ENCODE peak calls at places on chromosomes 5 and 9, in ten cellular contexts. One of them, this sample, is unnamed. For H3K36me3, the result is how much of the 10 kb centered on the place peaks cover.

GRCh38 chr5:58133631-58134296 is 326.1 kb downstream of the PLK2 start:
- DNase-seq in fibroblast of lung: peak
- DNase-seq in DND-41: no peak
- DNase-seq in HCT116: no peak
- DNase-seq in endothelial cell of umbilical vein: peak
- DNase-seq in H1: no peak
- DNase-seq in mammary epithelial cell: peak
- DNase-seq in PC-3: peak
- DNase-seq in neural progenitor cell: no peak
- DNase-seq in hepatocyte: peak
- DNase-seq in this sample: peak

GRCh38 chr9:114521846-114522245 is 16.6 kb upstream of the WHRN start:
- DNase-seq in fibroblast of lung: peak
- DNase-seq in DND-41: no peak
- DNase-seq in HCT116: no peak
- DNase-seq in endothelial cell of umbilical vein: no peak
- DNase-seq in H1: no peak
- DNase-seq in mammary epithelial cell: no peak
- DNase-seq in PC-3: peak
- DNase-seq in neural progenitor cell: no peak
- DNase-seq in hepatocyte: no peak
- DNase-seq in this sample: peak

GRCh38 chr5:78597068-78597857 is 51.3 kb downstream of the LHFPL2 start:
- DNase-seq in fibroblast of lung: peak
- DNase-seq in DND-41: no peak
- DNase-seq in HCT116: no peak
- DNase-seq in endothelial cell of umbilical vein: peak
- DNase-seq in H1: no peak
- DNase-seq in mammary epithelial cell: peak
- DNase-seq in PC-3: peak
- DNase-seq in neural progenitor cell: no peak
- DNase-seq in hepatocyte: no peak
- DNase-seq in this sample: peak

GRCh38 chr9:129626079-129626943 is at the start of gene NTMT1:
- DNase-seq in fibroblast of lung: peak
- DNase-seq in DND-41: peak
- DNase-seq in HCT116: peak
- DNase-seq in endothelial cell of umbilical vein: peak
- DNase-seq in H1: no peak
- DNase-seq in mammary epithelial cell: peak
- DNase-seq in PC-3: peak
- DNase-seq in neural progenitor cell: peak
- DNase-seq in hepatocyte: peak
- DNase-seq in this sample: peak

GRCh38 chr5:132094393-132095076 is 20.9 kb downstream of the CSF2 start:
- DNase-seq in fibroblast of lung: peak
- DNase-seq in DND-41: no peak
- DNase-seq in HCT116: no peak
- DNase-seq in endothelial cell of umbilical vein: peak
- DNase-seq in H1: no peak
- DNase-seq in mammary epithelial cell: peak
- DNase-seq in PC-3: peak
- DNase-seq in neural progenitor cell: no peak
- DNase-seq in hepatocyte: peak
- DNase-seq in this sample: peak

GRCh38 chr5:73391441-73391871 is 57.1 kb downstream of the FOXD1 start:
- DNase-seq in fibroblast of lung: peak
- DNase-seq in DND-41: no peak
- DNase-seq in HCT116: no peak
- DNase-seq in endothelial cell of umbilical vein: no peak
- DNase-seq in H1: no peak
- DNase-seq in mammary epithelial cell: no peak
- DNase-seq in PC-3: no peak
- DNase-seq in neural progenitor cell: no peak
- DNase-seq in hepatocyte: no peak
- DNase-seq in this sample: peak

GRCh38 chr5:55865831-55866230 is 14.7 kb downstream of the IL31RA start:
- DNase-seq in fibroblast of lung: peak
- DNase-seq in DND-41: no peak
- DNase-seq in HCT116: no peak
- DNase-seq in endothelial cell of umbilical vein: peak
- DNase-seq in H1: no peak
- DNase-seq in mammary epithelial cell: peak
- DNase-seq in PC-3: no peak
- DNase-seq in neural progenitor cell: peak
- DNase-seq in hepatocyte: peak
- DNase-seq in this sample: peak

GRCh38 chr5:154117050-154117449 is 73.5 kb upstream of the GALNT10 start:
- DNase-seq in fibroblast of lung: no peak
- DNase-seq in DND-41: no peak
- DNase-seq in HCT116: no peak
- DNase-seq in endothelial cell of umbilical vein: no peak
- DNase-seq in H1: no peak
- DNase-seq in mammary epithelial cell: no peak
- DNase-seq in PC-3: no peak
- DNase-seq in neural progenitor cell: no peak
- DNase-seq in hepatocyte: no peak
- DNase-seq in this sample: no peak

GRCh38 chr9:113659740-113660139 is 196.2 kb downstream of the RGS3 start:
- DNase-seq in fibroblast of lung: no peak
- DNase-seq in DND-41: no peak
- DNase-seq in HCT116: no peak
- DNase-seq in endothelial cell of umbilical vein: no peak
- DNase-seq in H1: no peak
- DNase-seq in mammary epithelial cell: no peak
- DNase-seq in PC-3: no peak
- DNase-seq in neural progenitor cell: no peak
- DNase-seq in hepatocyte: no peak
- DNase-seq in this sample: no peak

GRCh38 chr9:107213561-107214028 is 69.5 kb upstream of the RAD23B start:
- DNase-seq in fibroblast of lung: peak
- DNase-seq in DND-41: no peak
- DNase-seq in HCT116: peak
- DNase-seq in endothelial cell of umbilical vein: peak
- DNase-seq in H1: peak
- DNase-seq in mammary epithelial cell: peak
- DNase-seq in PC-3: peak
- DNase-seq in neural progenitor cell: no peak
- DNase-seq in hepatocyte: peak
- DNase-seq in this sample: peak

GRCh38 chr9:126020836-126021235 is 273.7 kb downstream of the PBX3 start:
- DNase-seq in fibroblast of lung: no peak
- DNase-seq in DND-41: no peak
- DNase-seq in HCT116: no peak
- DNase-seq in endothelial cell of umbilical vein: no peak
- DNase-seq in H1: no peak
- DNase-seq in mammary epithelial cell: no peak
- DNase-seq in PC-3: no peak
- DNase-seq in neural progenitor cell: no peak
- DNase-seq in hepatocyte: no peak
- DNase-seq in this sample: no peak

GRCh38 chr5:143196601-143197259 is 206.8 kb downstream of the NR3C1 start:
- DNase-seq in fibroblast of lung: no peak
- DNase-seq in DND-41: no peak
- DNase-seq in HCT116: no peak
- DNase-seq in endothelial cell of umbilical vein: no peak
- DNase-seq in H1: no peak
- DNase-seq in mammary epithelial cell: no peak
- DNase-seq in PC-3: no peak
- DNase-seq in neural progenitor cell: no peak
- DNase-seq in hepatocyte: no peak
- DNase-seq in this sample: no peak

GRCh38 chr9:16653491-16654407 is 216.7 kb downstream of the BNC2 start:
- DNase-seq in fibroblast of lung: no peak
- DNase-seq in DND-41: no peak
- DNase-seq in HCT116: no peak
- DNase-seq in endothelial cell of umbilical vein: peak
- DNase-seq in H1: no peak
- DNase-seq in mammary epithelial cell: no peak
- DNase-seq in PC-3: no peak
- DNase-seq in neural progenitor cell: peak
- DNase-seq in hepatocyte: peak
- DNase-seq in this sample: no peak

DNA sequence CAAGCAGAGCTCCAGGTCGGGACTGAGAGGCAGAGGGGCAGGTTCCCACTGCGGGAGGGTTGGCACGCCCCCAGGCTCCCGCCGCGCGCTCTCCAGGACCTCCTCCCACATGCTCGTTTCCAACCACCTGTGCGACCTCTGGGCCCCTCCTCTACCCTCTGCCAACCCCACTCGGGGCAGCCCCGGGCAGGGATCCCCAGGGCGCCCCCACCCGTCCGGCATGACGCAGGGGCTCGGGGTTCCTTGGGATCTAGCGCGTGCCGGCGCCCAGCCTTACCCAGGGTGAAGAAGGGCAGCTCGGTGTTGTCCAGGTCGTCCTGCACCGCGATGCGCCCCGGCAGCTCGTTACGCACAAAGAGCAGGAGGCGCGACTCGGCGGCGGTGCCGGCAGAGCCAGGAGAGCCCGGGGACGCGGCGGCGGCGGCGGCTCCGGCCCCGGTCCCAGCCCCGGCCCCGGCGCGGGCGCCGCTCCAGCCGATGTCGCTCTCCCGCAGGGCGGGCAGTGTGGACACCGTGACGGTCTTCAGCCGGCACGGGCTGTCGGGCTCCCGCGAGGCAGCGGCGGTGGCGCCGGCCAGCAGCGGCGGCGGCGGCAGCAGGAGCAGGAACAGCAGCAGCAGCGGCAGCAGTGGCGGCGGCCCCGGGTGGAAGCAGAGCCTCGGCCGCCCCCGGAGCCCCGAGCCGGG is 494 bp downstream of the ASTN2 start:
- DNase-seq in fibroblast of lung: peak
- DNase-seq in DND-41: no peak
- DNase-seq in HCT116: no peak
- DNase-seq in endothelial cell of umbilical vein: no peak
- DNase-seq in H1: no peak
- DNase-seq in mammary epithelial cell: peak
- DNase-seq in PC-3: no peak
- DNase-seq in neural progenitor cell: peak
- DNase-seq in hepatocyte: peak
- DNase-seq in this sample: no peak
- TF ChIP-seq EZH2 in fibroblast of lung: peak
- TF ChIP-seq EZH2 in DND-41: no peak
- TF ChIP-seq EZH2 in HCT116: no peak
- TF ChIP-seq EZH2 in endothelial cell of umbilical vein: peak
- TF ChIP-seq EZH2 in H1: no peak
- TF ChIP-seq EZH2 in mammary epithelial cell: no peak
- TF ChIP-seq EZH2 in PC-3: no peak
- TF ChIP-seq EZH2 in neural progenitor cell: no peak
- TF ChIP-seq EZH2 in hepatocyte: no peak
- TF ChIP-seq EZH2 in this sample: peak

DNA sequence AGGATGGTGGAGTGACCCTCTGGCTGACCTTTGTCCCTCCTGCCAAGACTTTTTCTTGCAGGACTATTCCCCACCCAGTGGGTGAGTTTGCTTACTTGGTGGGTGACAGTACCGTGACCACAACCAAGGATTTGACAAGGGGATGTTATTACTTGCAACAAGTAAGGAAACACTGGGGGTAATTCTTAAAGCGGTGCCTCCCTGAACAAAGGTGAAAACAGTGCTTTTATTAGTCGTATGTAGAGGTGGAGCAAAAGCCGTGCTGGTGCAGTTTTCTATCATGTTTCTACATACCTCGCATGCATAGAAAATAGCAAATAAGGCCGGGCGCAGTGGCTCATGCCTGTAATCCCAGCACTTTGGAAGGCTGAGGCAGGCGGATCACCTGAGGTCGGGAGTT is 41.0 kb upstream of the KDM4C start:
- DNase-seq in fibroblast of lung: no peak
- DNase-seq in DND-41: no peak
- DNase-seq in HCT116: no peak
- DNase-seq in endothelial cell of umbilical vein: no peak
- DNase-seq in H1: no peak
- DNase-seq in mammary epithelial cell: no peak
- DNase-seq in PC-3: no peak
- DNase-seq in neural progenitor cell: no peak
- DNase-seq in hepatocyte: no peak
- DNase-seq in this sample: no peak
- H2AFZ ChIP-seq in fibroblast of lung: no peak
- H2AFZ ChIP-seq in DND-41: no peak
- H2AFZ ChIP-seq in HCT116: no peak
- H2AFZ ChIP-seq in endothelial cell of umbilical vein: no peak
- H2AFZ ChIP-seq in H1: no peak
- H2AFZ ChIP-seq in mammary epithelial cell: no peak
- H2AFZ ChIP-seq in PC-3: peak
- H2AFZ ChIP-seq in neural progenitor cell: no peak
- H2AFZ ChIP-seq in hepatocyte: no peak
- H2AFZ ChIP-seq in this sample: peak

GRCh38 chr5:38518341-38518740 is 38.1 kb downstream of the LIFR start:
- DNase-seq in fibroblast of lung: peak
- DNase-seq in DND-41: no peak
- DNase-seq in HCT116: no peak
- DNase-seq in endothelial cell of umbilical vein: no peak
- DNase-seq in H1: no peak
- DNase-seq in mammary epithelial cell: no peak
- DNase-seq in PC-3: no peak
- DNase-seq in neural progenitor cell: no peak
- DNase-seq in hepatocyte: no peak
- DNase-seq in this sample: no peak
- H3K36me3 ChIP-seq in fibroblast of lung: under half
- H3K36me3 ChIP-seq in DND-41: under half
- H3K36me3 ChIP-seq in HCT116: under half
- H3K36me3 ChIP-seq in endothelial cell of umbilical vein: under half
- H3K36me3 ChIP-seq in H1: under half
- H3K36me3 ChIP-seq in mammary epithelial cell: under half
- H3K36me3 ChIP-seq in PC-3: under half
- H3K36me3 ChIP-seq in neural progenitor cell: under half
- H3K36me3 ChIP-seq in hepatocyte: under half
- H3K36me3 ChIP-seq in this sample: under half

GRCh38 chr5:88684136-88684500 is 198.9 kb downstream of the MEF2C start:
- DNase-seq in fibroblast of lung: no peak
- DNase-seq in DND-41: no peak
- DNase-seq in HCT116: no peak
- DNase-seq in endothelial cell of umbilical vein: no peak
- DNase-seq in H1: no peak
- DNase-seq in mammary epithelial cell: no peak
- DNase-seq in PC-3: no peak
- DNase-seq in neural progenitor cell: no peak
- DNase-seq in hepatocyte: no peak
- DNase-seq in this sample: no peak

GRCh38 chr5:88686743-88687142 is 196.2 kb downstream of the MEF2C start:
- DNase-seq in fibroblast of lung: no peak
- DNase-seq in DND-41: no peak
- DNase-seq in HCT116: no peak
- DNase-seq in endothelial cell of umbilical vein: no peak
- DNase-seq in H1: no peak
- DNase-seq in mammary epithelial cell: no peak
- DNase-seq in PC-3: no peak
- DNase-seq in neural progenitor cell: no peak
- DNase-seq in hepatocyte: no peak
- DNase-seq in this sample: no peak

GRCh38 chr5:88688242-88688959 is 194.6 kb downstream of the MEF2C start:
- DNase-seq in fibroblast of lung: no peak
- DNase-seq in DND-41: no peak
- DNase-seq in HCT116: no peak
- DNase-seq in endothelial cell of umbilical vein: no peak
- DNase-seq in H1: no peak
- DNase-seq in mammary epithelial cell: no peak
- DNase-seq in PC-3: no peak
- DNase-seq in neural progenitor cell: no peak
- DNase-seq in hepatocyte: no peak
- DNase-seq in this sample: no peak

GRCh38 chr5:88687253-88687955 is 195.6 kb downstream of the MEF2C start:
- DNase-seq in fibroblast of lung: no peak
- DNase-seq in DND-41: no peak
- DNase-seq in HCT116: no peak
- DNase-seq in endothelial cell of umbilical vein: no peak
- DNase-seq in H1: no peak
- DNase-seq in mammary epithelial cell: no peak
- DNase-seq in PC-3: no peak
- DNase-seq in neural progenitor cell: no peak
- DNase-seq in hepatocyte: no peak
- DNase-seq in this sample: no peak

GRCh38 chr5:88686077-88686541 is 196.9 kb downstream of the MEF2C start:
- DNase-seq in fibroblast of lung: peak
- DNase-seq in DND-41: no peak
- DNase-seq in HCT116: no peak
- DNase-seq in endothelial cell of umbilical vein: no peak
- DNase-seq in H1: no peak
- DNase-seq in mammary epithelial cell: no peak
- DNase-seq in PC-3: no peak
- DNase-seq in neural progenitor cell: no peak
- DNase-seq in hepatocyte: no peak
- DNase-seq in this sample: no peak
- TF ChIP-seq EZH2 in fibroblast of lung: no peak
- TF ChIP-seq EZH2 in DND-41: no peak
- TF ChIP-seq EZH2 in HCT116: no peak
- TF ChIP-seq EZH2 in endothelial cell of umbilical vein: peak
- TF ChIP-seq EZH2 in H1: peak
- TF ChIP-seq EZH2 in mammary epithelial cell: no peak
- TF ChIP-seq EZH2 in PC-3: no peak
- TF ChIP-seq EZH2 in neural progenitor cell: no peak
- TF ChIP-seq EZH2 in hepatocyte: peak
- TF ChIP-seq EZH2 in this sample: no peak